ENCODE peak calls at places on chromosome 12, in nine cellular contexts. One of them, this sample, is unnamed.

GRCh38 chr12:91331371-91331770 is 148.8 kb upstream of the DCN start:
- DNase-seq in lower lobe of right lung: no peak
- DNase-seq in stomach: no peak
- DNase-seq in heart right ventricle: no peak
- DNase-seq in neural crest cell: no peak
- DNase-seq in AG10803: no peak
- DNase-seq in PC-9: no peak
- DNase-seq in H9: no peak
- DNase-seq in progenitor cell of endocrine pancreas: no peak
- DNase-seq in this sample: no peak

GRCh38 chr12:85448548-85449139 is 168.6 kb downstream of the ALX1 start:
- DNase-seq in AG10803: peak
- DNase-seq in heart right ventricle: no peak
- DNase-seq in stomach: no peak
- DNase-seq in lower lobe of right lung: no peak
- DNase-seq in progenitor cell of endocrine pancreas: no peak
- DNase-seq in neural crest cell: no peak
- DNase-seq in PC-9: no peak
- DNase-seq in H9: no peak
- DNase-seq in this sample: no peak

GRCh38 chr12:89655851-89656250 is 52.8 kb downstream of the ATP2B1 start:
- DNase-seq in lower lobe of right lung: no peak
- DNase-seq in AG10803: no peak
- DNase-seq in heart right ventricle: no peak
- DNase-seq in neural crest cell: no peak
- DNase-seq in H9: no peak
- DNase-seq in PC-9: no peak
- DNase-seq in progenitor cell of endocrine pancreas: no peak
- DNase-seq in stomach: no peak
- DNase-seq in this sample: no peak

GRCh38 chr12:30823140-30823669 is 68.5 kb upstream of the CAPRIN2 start:
- DNase-seq in stomach: peak
- DNase-seq in H9: no peak
- DNase-seq in progenitor cell of endocrine pancreas: peak
- DNase-seq in lower lobe of right lung: peak
- DNase-seq in PC-9: no peak
- DNase-seq in heart right ventricle: peak
- DNase-seq in neural crest cell: peak
- DNase-seq in AG10803: no peak
- DNase-seq in this sample: peak

GRCh38 chr12:84825149-84825548 is 87.5 kb downstream of the SLC6A15 start:
- DNase-seq in PC-9: no peak
- DNase-seq in H9: no peak
- DNase-seq in lower lobe of right lung: no peak
- DNase-seq in neural crest cell: no peak
- DNase-seq in heart right ventricle: no peak
- DNase-seq in progenitor cell of endocrine pancreas: no peak
- DNase-seq in AG10803: no peak
- DNase-seq in stomach: no peak
- DNase-seq in this sample: no peak

GRCh38 chr12:10721654-10722501 is 1.2 kb downstream of the YBX3 start:
- DNase-seq in H9: peak
- DNase-seq in progenitor cell of endocrine pancreas: peak
- DNase-seq in stomach: peak
- DNase-seq in lower lobe of right lung: peak
- DNase-seq in AG10803: peak
- DNase-seq in PC-9: peak
- DNase-seq in heart right ventricle: peak
- DNase-seq in neural crest cell: peak
- DNase-seq in this sample: peak

GRCh38 chr12:66679441-66680069 is 679 bp upstream of the GRIP1 start:
- DNase-seq in heart right ventricle: no peak
- DNase-seq in PC-9: no peak
- DNase-seq in progenitor cell of endocrine pancreas: no peak
- DNase-seq in neural crest cell: no peak
- DNase-seq in stomach: no peak
- DNase-seq in AG10803: no peak
- DNase-seq in H9: no peak
- DNase-seq in lower lobe of right lung: no peak
- DNase-seq in this sample: no peak

GRCh38 chr12:67594888-67595287 is 53.7 kb upstream of the DYRK2 start:
- DNase-seq in H9: no peak
- DNase-seq in AG10803: no peak
- DNase-seq in progenitor cell of endocrine pancreas: no peak
- DNase-seq in lower lobe of right lung: no peak
- DNase-seq in neural crest cell: no peak
- DNase-seq in PC-9: no peak
- DNase-seq in heart right ventricle: no peak
- DNase-seq in stomach: no peak
- DNase-seq in this sample: no peak

GRCh38 chr12:96177013-96177412 is 17.2 kb upstream of the ELK3 start:
- DNase-seq in progenitor cell of endocrine pancreas: no peak
- DNase-seq in stomach: no peak
- DNase-seq in heart right ventricle: no peak
- DNase-seq in neural crest cell: no peak
- DNase-seq in PC-9: no peak
- DNase-seq in lower lobe of right lung: no peak
- DNase-seq in AG10803: peak
- DNase-seq in H9: no peak
- DNase-seq in this sample: no peak

DNA sequence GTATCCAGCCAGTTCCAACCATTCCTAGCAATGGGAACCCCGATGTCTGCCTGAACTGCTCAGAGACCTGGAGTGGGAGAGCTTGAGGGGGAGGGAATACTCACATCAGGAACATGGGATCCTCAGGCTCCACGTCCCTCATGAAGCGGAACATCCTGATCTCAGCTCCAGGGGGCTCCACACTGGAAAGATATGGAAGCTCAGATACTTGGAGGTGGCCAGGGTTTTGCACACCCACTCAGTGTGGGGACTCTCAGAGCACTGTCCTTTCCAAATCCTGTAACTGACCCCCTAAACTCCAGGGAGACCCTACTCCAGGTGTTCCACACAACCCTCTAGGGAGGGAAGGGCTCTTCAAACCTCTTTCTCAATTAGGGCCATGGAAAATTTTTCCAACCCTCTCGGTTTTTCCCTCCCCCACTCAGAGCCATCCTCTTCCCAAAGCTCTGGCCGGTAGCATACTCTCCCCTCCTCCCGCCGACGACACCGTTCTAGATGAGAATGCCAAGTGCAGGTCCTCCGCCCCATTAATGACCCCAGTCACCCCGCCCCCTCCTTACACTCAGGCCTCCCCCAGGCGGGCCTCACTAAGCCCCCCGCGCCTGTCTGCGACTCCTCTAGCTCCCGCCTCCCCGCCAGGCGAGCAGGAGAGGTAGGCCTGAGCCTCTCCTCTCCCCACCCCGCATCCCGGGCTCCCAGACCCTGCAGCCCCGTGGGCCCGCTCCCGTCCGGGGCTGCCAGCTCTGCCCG is 585 bp downstream of the MLF2 start:
- DNase-seq in stomach: no peak
- DNase-seq in AG10803: peak
- DNase-seq in heart right ventricle: no peak
- DNase-seq in neural crest cell: no peak
- DNase-seq in lower lobe of right lung: no peak
- DNase-seq in progenitor cell of endocrine pancreas: no peak
- DNase-seq in PC-9: no peak
- DNase-seq in H9: peak
- DNase-seq in this sample: peak
- TF ChIP-seq CTCF in stomach: no peak
- TF ChIP-seq CTCF in AG10803: peak
- TF ChIP-seq CTCF in heart right ventricle: no peak
- TF ChIP-seq CTCF in neural crest cell: peak
- TF ChIP-seq CTCF in lower lobe of right lung: peak
- TF ChIP-seq CTCF in progenitor cell of endocrine pancreas: peak
- TF ChIP-seq CTCF in PC-9: no peak
- TF ChIP-seq CTCF in H9: peak
- TF ChIP-seq CTCF in this sample: peak

GRCh38 chr12:109305547-109305946 is 3.5 kb downstream of the FOXN4 start:
- DNase-seq in lower lobe of right lung: no peak
- DNase-seq in H9: no peak
- DNase-seq in PC-9: no peak
- DNase-seq in stomach: no peak
- DNase-seq in AG10803: no peak
- DNase-seq in progenitor cell of endocrine pancreas: no peak
- DNase-seq in neural crest cell: no peak
- DNase-seq in heart right ventricle: no peak
- DNase-seq in this sample: no peak

GRCh38 chr12:109310247-109311125 is 1.4 kb upstream of the FOXN4 start:
- DNase-seq in progenitor cell of endocrine pancreas: no peak
- DNase-seq in PC-9: peak
- DNase-seq in neural crest cell: no peak
- DNase-seq in stomach: no peak
- DNase-seq in lower lobe of right lung: no peak
- DNase-seq in H9: no peak
- DNase-seq in heart right ventricle: no peak
- DNase-seq in AG10803: no peak
- DNase-seq in this sample: no peak

GRCh38 chr12:109307051-109307450 is 2.0 kb downstream of the FOXN4 start:
- DNase-seq in lower lobe of right lung: no peak
- DNase-seq in AG10803: no peak
- DNase-seq in PC-9: no peak
- DNase-seq in progenitor cell of endocrine pancreas: no peak
- DNase-seq in neural crest cell: no peak
- DNase-seq in stomach: no peak
- DNase-seq in heart right ventricle: no peak
- DNase-seq in H9: no peak
- DNase-seq in this sample: no peak

GRCh38 chr12:109308534-109309440 is at the start of gene FOXN4:
- DNase-seq in lower lobe of right lung: no peak
- DNase-seq in heart right ventricle: no peak
- DNase-seq in stomach: no peak
- DNase-seq in neural crest cell: peak
- DNase-seq in H9: peak
- DNase-seq in progenitor cell of endocrine pancreas: peak
- DNase-seq in PC-9: no peak
- DNase-seq in AG10803: no peak
- DNase-seq in this sample: peak

DNA sequence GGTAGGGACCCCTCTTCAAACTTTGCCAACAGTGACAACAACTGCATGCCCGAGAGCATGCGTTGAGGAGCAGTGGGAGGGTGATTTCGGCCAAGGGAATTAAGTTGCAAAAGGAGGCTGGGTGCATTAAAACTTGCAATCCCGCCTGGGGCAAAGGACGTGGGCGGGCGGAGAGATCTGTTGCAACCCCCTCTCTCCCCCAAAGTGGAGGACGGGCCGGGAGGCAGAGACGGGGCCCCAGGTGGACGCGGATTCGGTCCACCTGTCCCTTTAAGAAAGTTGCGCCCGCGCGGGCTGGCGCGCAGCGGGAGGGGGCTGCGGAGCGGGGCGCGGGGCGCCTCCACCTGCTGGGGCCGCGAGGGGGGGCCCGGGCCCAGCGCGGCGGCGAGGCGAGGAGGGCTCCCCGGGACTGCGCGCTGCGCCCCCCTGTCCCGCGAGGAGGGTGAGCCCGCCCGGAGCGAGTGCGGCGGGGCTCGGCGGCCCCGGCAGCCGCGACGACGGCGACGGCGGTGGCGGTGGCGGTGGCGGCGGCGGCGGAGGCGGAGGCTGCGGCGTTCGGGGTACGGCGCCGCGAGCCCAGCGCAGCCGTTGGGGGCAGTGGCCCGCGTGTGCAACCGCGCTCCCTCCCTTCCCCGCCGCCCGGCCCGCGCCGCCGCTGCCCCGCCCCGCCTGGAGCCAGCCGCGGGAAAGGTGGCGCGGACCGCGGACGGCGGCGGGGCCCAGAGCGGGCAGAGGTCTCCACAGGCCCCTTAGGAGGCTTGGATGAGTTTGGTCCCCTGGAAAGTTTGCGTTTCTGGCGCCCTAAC is 560 bp upstream of the FOXN4 start:
- DNase-seq in stomach: no peak
- DNase-seq in neural crest cell: no peak
- DNase-seq in AG10803: no peak
- DNase-seq in H9: no peak
- DNase-seq in progenitor cell of endocrine pancreas: peak
- DNase-seq in heart right ventricle: no peak
- DNase-seq in PC-9: no peak
- DNase-seq in lower lobe of right lung: no peak
- DNase-seq in this sample: no peak
- TF ChIP-seq CTCF in stomach: no peak
- TF ChIP-seq CTCF in neural crest cell: no peak
- TF ChIP-seq CTCF in AG10803: no peak
- TF ChIP-seq CTCF in H9: no peak
- TF ChIP-seq CTCF in progenitor cell of endocrine pancreas: no peak
- TF ChIP-seq CTCF in heart right ventricle: no peak
- TF ChIP-seq CTCF in PC-9: no peak
- TF ChIP-seq CTCF in lower lobe of right lung: no peak
- TF ChIP-seq CTCF in this sample: no peak

GRCh38 chr12:108633534-108634224 is at the start of gene SELPLG:
- DNase-seq in stomach: peak
- DNase-seq in AG10803: no peak
- DNase-seq in lower lobe of right lung: peak
- DNase-seq in PC-9: no peak
- DNase-seq in progenitor cell of endocrine pancreas: no peak
- DNase-seq in heart right ventricle: peak
- DNase-seq in neural crest cell: no peak
- DNase-seq in H9: peak
- DNase-seq in this sample: no peak
- TF ChIP-seq CTCF in stomach: no peak
- TF ChIP-seq CTCF in AG10803: no peak
- TF ChIP-seq CTCF in lower lobe of right lung: no peak
- TF ChIP-seq CTCF in PC-9: no peak
- TF ChIP-seq CTCF in progenitor cell of endocrine pancreas: no peak
- TF ChIP-seq CTCF in heart right ventricle: no peak
- TF ChIP-seq CTCF in neural crest cell: no peak
- TF ChIP-seq CTCF in H9: no peak
- TF ChIP-seq CTCF in this sample: no peak

DNA sequence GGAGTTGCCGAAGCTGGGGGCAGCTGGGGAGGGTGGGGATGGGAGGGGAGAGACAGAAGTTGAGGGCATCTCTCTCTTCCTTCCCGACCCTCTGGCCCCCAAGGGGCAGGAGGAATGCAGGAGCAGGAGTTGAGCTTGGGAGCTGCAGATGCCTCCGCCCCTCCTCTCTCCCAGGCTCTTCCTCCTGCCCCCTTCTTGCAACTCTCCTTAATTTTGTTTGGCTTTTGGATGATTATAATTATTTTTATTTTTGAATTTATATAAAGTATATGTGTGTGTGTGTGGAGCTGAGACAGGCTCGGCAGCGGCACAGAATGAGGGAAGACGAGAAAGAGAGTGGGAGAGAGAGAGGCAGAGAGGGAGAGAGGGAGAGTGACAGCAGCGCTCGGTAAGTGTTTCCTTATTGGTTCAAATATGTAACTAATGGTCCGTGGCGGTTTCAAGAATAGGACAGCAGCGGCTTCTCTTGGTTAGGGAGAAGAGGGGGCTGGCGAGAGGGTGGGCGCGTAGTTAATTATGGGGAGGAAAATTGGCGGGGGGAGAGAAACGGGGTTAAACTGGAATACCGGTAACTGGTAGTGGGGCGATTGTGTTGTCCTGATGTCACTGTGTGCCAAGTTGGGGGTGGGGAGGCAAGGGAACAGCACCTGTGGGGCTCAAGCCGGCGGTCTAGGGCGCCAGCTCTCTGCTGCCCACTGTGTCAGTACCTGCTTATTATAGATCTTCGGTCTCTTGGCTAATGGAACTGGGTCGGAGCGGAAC is 8.4 kb downstream of the HOXC8 start:
- DNase-seq in stomach: no peak
- DNase-seq in heart right ventricle: no peak
- DNase-seq in lower lobe of right lung: no peak
- DNase-seq in PC-9: peak
- DNase-seq in progenitor cell of endocrine pancreas: no peak
- DNase-seq in neural crest cell: no peak
- DNase-seq in AG10803: no peak
- DNase-seq in H9: peak
- DNase-seq in this sample: no peak
- TF ChIP-seq CTCF in stomach: no peak
- TF ChIP-seq CTCF in heart right ventricle: no peak
- TF ChIP-seq CTCF in lower lobe of right lung: no peak
- TF ChIP-seq CTCF in PC-9: no peak
- TF ChIP-seq CTCF in progenitor cell of endocrine pancreas: no peak
- TF ChIP-seq CTCF in neural crest cell: no peak
- TF ChIP-seq CTCF in AG10803: peak
- TF ChIP-seq CTCF in H9: no peak
- TF ChIP-seq CTCF in this sample: no peak

This sample was measured in glutamatergic neuron.